ENCODE peak calls at places on chromosomes 16 and 17, in nine cellular contexts. A is neural progenitor cell; D is psoas muscle; G is CD8-positive, alpha-beta T cell; L is spleen; Z is lung; I is testis; O is stomach; H is AG04450. Q is an unnamed sample.
A peak's percentile ranks its signal among the peaks of the same experiment; 100 is the strongest.

GRCh38 chr16:87395181-87395842 is 3.2 kb downstream of the MAP1LC3B start:
- DNase-seq in A (no peak), D (no peak), G (no peak), L (no peak), Z (no peak), I (no peak), O (no peak), H (no peak), Q (no peak)

GRCh38 chr16:89118361-89119061 is 24.9 kb downstream of the ACSF3 start:
- DNase-seq in A (no peak), D (peak; percentile 20), G (no peak), L (peak; percentile 73), Z (no peak), I (peak; percentile 75), O (no peak), H (no peak), Q (no peak)

GRCh38 chr17:73588291-73589095 is 55.8 kb downstream of the SDK2 start:
- DNase-seq in A (no peak), D (no peak), G (no peak), L (no peak), Z (no peak), I (no peak), O (no peak), H (no peak), Q (no peak)

GRCh38 chr17:77322534-77323412 is 182.0 kb downstream of the SEC14L1 start:
- DNase-seq in A (peak; percentile 23), D (peak; percentile 91), G (no peak), L (peak; percentile 86), Z (peak; percentile 75), I (peak; percentile 71), O (peak; percentile 76), H (peak; percentile 95), Q (peak; percentile 93)

GRCh38 chr17:34300652-34301390 is 15.3 kb downstream of the CCL11 start:
- DNase-seq in A (no peak), D (no peak), G (no peak), L (no peak), Z (peak; percentile 20), I (no peak), O (no peak), H (no peak), Q (no peak)

GRCh38 chr16:86559802-86560305 is 4.8 kb upstream of the MTHFSD start:
- DNase-seq in A (no peak), D (no peak), G (no peak), L (no peak), Z (no peak), I (no peak), O (no peak), H (no peak), Q (no peak)

GRCh38 chr17:74430706-74431567 is 951 bp upstream of the GPRC5C start:
- DNase-seq in A (peak; percentile 75), D (peak; percentile 93), G (no peak), L (peak; percentile 81), Z (peak; percentile 86), I (peak; percentile 84), O (peak; percentile 98), H (no peak), Q (peak; percentile 91)

GRCh38 chr16:57409870-57410585 is 5.5 kb downstream of the CCL17 start:
- DNase-seq in A (no peak), D (no peak), G (no peak), L (no peak), Z (no peak), I (no peak), O (no peak), H (no peak), Q (no peak)

GRCh38 chr16:48592839-48593429 is 17.0 kb downstream of the N4BP1 start:
- DNase-seq in A (peak; percentile 23), D (no peak), G (no peak), L (no peak), Z (no peak), I (no peak), O (no peak), H (no peak), Q (no peak)

GRCh38 chr16:48597563-48598392 is 12.2 kb downstream of the N4BP1 start:
- DNase-seq in A (no peak), D (no peak), G (no peak), L (no peak), Z (no peak), I (no peak), O (no peak), H (no peak), Q (no peak)

GRCh38 chr16:48596326-48596725 is 13.7 kb downstream of the N4BP1 start:
- DNase-seq in A (no peak), D (no peak), G (peak; percentile 38), L (no peak), Z (no peak), I (no peak), O (no peak), H (no peak), Q (no peak)

GRCh38 chr16:48590476-48590875 is 19.5 kb downstream of the N4BP1 start:
- DNase-seq in A (no peak), D (no peak), G (no peak), L (no peak), Z (no peak), I (no peak), O (no peak), H (no peak), Q (no peak)

DNA sequence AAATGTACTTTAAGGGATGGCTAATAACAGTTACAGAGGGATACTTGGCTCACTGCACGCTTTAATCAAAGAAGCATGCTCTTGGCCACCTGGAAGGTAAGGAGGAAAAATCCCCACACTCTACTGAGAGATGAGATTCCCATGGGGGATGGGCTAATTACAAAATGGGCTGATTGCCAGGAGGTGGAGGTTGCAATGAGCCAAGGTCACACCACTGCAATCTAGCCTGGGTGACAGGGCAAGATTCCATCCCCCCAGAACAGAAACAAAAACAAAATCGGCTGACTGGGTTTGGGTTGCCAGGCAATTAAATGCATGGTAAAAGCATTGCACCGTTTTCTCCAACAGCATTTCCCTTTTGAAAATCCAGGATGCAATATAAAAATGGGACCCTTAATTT is 18.0 kb downstream of the N4BP1 start:
- DNase-seq in A (no peak), D (no peak), G (no peak), L (no peak), Z (no peak), I (no peak), O (no peak), H (no peak), Q (no peak)
- TF ChIP-seq CTCF in A (no peak), D (no peak), G (no peak), L (no peak), Z (no peak), I (no peak), O (no peak), H (no peak), Q (no peak)

DNA sequence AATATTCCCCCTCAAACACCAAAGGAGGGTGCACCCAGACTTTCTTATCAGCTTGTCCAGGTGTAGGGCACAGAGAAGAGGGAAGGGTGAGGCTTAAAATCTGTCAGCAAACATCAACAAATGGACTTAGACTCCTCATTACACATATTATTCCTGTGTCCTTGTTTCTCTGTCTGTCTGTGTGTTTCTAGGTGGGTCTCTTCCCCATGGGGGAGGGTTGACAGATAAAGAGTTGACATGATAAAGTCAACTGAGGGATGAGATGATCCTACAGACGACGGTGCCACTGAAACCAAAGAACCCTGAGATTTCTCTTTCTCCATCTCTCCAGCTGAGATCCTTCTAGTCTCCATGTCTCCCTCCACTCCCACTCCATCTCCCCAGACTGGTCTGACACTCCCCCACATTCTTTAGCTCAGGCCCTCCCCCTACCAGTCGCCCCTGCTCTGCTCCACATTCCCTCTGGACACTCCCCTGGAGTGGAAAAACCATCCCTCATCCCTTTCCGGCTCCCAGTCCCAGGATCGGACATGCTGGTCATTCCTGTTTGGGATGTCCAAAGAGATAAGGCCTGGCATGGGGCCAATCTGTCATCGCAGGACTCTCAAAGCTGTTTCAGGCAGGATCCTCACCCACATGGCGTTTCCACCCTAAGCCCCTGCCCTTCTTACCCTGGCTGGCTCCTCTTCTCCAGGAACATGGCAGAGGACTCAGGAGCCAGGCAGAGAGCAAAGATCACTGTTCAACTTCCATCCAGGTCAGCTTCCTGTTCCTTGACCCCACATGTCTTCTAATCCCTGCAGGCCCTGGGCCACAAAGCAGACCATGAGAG is 2.9 kb upstream of the ITGA3 start:
- DNase-seq in A (no peak), D (no peak), G (no peak), L (peak; percentile 72), Z (no peak), I (peak; percentile 37), O (peak; percentile 43), H (no peak), Q (peak; percentile 88)
- H3K27ac ChIP-seq in A (no peak overlapping the region), D (no peak overlapping the region), G (no peak overlapping the region), L (peak overlapping the region; percentile 82), Z (no peak overlapping the region), I (no peak overlapping the region), O (peak overlapping the region; percentile 50), H (peak overlapping the region; percentile 24), Q (peak overlapping the region; percentile 91)

GRCh38 chr17:48074322-48075054 is 26.3 kb downstream of the NFE2L1 start:
- DNase-seq in A (peak; percentile 80), D (peak; percentile 58), G (peak; percentile 82), L (peak; percentile 79), Z (peak; percentile 78), I (peak; percentile 92), O (peak; percentile 83), H (no peak), Q (peak; percentile 87)
- TF ChIP-seq CTCF in A (peak; percentile 75), D (peak; percentile 87), G (peak; percentile 76), L (peak; percentile 87), Z (peak; percentile 88), I (peak; percentile 74), O (no peak), H (peak; percentile 85), Q (peak; percentile 84)

GRCh38 chr16:13631916-13632315 is 288.0 kb upstream of the ERCC4 start:
- DNase-seq in A (no peak), D (no peak), G (no peak), L (no peak), Z (no peak), I (no peak), O (no peak), H (no peak), Q (no peak)

GRCh38 chr16:13633381-13633861 is 286.5 kb upstream of the ERCC4 start:
- DNase-seq in A (no peak), D (no peak), G (no peak), L (no peak), Z (no peak), I (no peak), O (no peak), H (no peak), Q (no peak)

GRCh38 chr16:13630292-13630850 is 289.6 kb upstream of the ERCC4 start:
- DNase-seq in A (no peak), D (no peak), G (no peak), L (no peak), Z (no peak), I (no peak), O (no peak), H (no peak), Q (no peak)

GRCh38 chr16:13629704-13630103 is 290.2 kb upstream of the ERCC4 start:
- DNase-seq in A (no peak), D (no peak), G (no peak), L (no peak), Z (no peak), I (no peak), O (no peak), H (no peak), Q (no peak)

GRCh38 chr16:13631213-13631767 is 288.7 kb upstream of the ERCC4 start:
- DNase-seq in A (no peak), D (no peak), G (no peak), L (no peak), Z (no peak), I (no peak), O (no peak), H (no peak), Q (no peak)
- H3K27ac ChIP-seq in A (no peak overlapping the region), D (no peak overlapping the region), G (no peak overlapping the region), L (no peak overlapping the region), Z (no peak overlapping the region), I (no peak overlapping the region), O (no peak overlapping the region), H (no peak overlapping the region), Q (no peak overlapping the region)

GRCh38 chr16:12907670-12908233 is 6.4 kb downstream of the SHISA9 start:
- DNase-seq in A (peak; percentile 58), D (no peak), G (no peak), L (no peak), Z (no peak), I (no peak), O (no peak), H (no peak), Q (no peak)
- TF ChIP-seq CTCF in A (peak; percentile 54), D (no peak), G (no peak), L (no peak), Z (no peak), I (no peak), O (no peak), H (no peak), Q (no peak)